ENCODE peak calls at places on chromosomes 3 and 15, in six cellular contexts. W, X, T, G, H and K are unnamed samples. For H3K4me1, the result is how much of the 10 kb centered on the place peaks cover.

GRCh38 chr3:57999423-58000115 is 8.7 kb upstream of the FLNB start:
- DNase-seq in W (no peak), X (no peak), T (no peak), G (no peak), H (no peak), K (no peak)

GRCh38 chr3:171461087-171461917 is 1.1 kb upstream of the TNIK start:
- DNase-seq in W (peak), X (no peak), T (peak), G (no peak), H (no peak), K (peak)

GRCh38 chr3:45048244-45048643 is 22.1 kb downstream of the CLEC3B start:
- DNase-seq in W (peak), X (no peak), T (no peak), G (no peak), H (no peak), K (no peak)

GRCh38 chr3:20836801-20837200 is 650.8 kb upstream of the SGO1 start:
- DNase-seq in W (no peak), X (no peak), T (no peak), G (no peak), H (no peak), K (no peak)

GRCh38 chr15:66698318-66698961 is 3.6 kb upstream of the SMAD6 start:
- DNase-seq in W (peak), X (peak), T (no peak), G (no peak), H (peak), K (peak)

GRCh38 chr3:50322386-50323091 is at the start of gene HYAL2:
- DNase-seq in W (no peak), X (peak), T (no peak), G (no peak), H (peak), K (peak)

GRCh38 chr3:193970773-193971206 is 165.2 kb upstream of the HES1 start:
- DNase-seq in W (no peak), X (no peak), T (no peak), G (no peak), H (no peak), K (no peak)

GRCh38 chr3:17103579-17103978 is 218.8 kb downstream of the PLCL2 start:
- DNase-seq in W (no peak), X (no peak), T (no peak), G (no peak), H (no peak), K (no peak)

GRCh38 chr3:44992555-44993470 is 16.8 kb downstream of the EXOSC7 start:
- DNase-seq in W (no peak), X (no peak), T (no peak), G (no peak), H (no peak), K (no peak)

GRCh38 chr3:72887378-72887722 is 496 bp upstream of the GXYLT2 start:
- DNase-seq in W (no peak), X (no peak), T (no peak), G (no peak), H (no peak), K (no peak)

GRCh38 chr15:31130576-31131237 is 29.2 kb upstream of the TRPM1 start:
- DNase-seq in W (peak), X (no peak), T (no peak), G (no peak), H (no peak), K (no peak)

GRCh38 chr3:37271636-37272035 is 97.3 kb upstream of the LRRFIP2 start:
- DNase-seq in W (no peak), X (no peak), T (no peak), G (no peak), H (no peak), K (no peak)

GRCh38 chr15:71146597-71146996 is 31.3 kb downstream of the THSD4 start:
- DNase-seq in W (no peak), X (no peak), T (no peak), G (no peak), H (no peak), K (no peak)

GRCh38 chr15:78088773-78089080 is 3.6 kb upstream of the SH2D7 start:
- DNase-seq in W (no peak), X (no peak), T (no peak), G (no peak), H (no peak), K (no peak)

GRCh38 chr15:65336767-65337435 is 32.4 kb downstream of the RNU5B-1 start:
- DNase-seq in W (no peak), X (no peak), T (no peak), G (no peak), H (no peak), K (no peak)

GRCh38 chr3:188092648-188093047 is 61.3 kb upstream of the LPP start:
- DNase-seq in W (peak), X (no peak), T (no peak), G (no peak), H (no peak), K (peak)

GRCh38 chr3:65194044-65194714 is 506.4 kb upstream of the ADAMTS9 start:
- DNase-seq in W (no peak), X (no peak), T (no peak), G (no peak), H (no peak), K (no peak)

GRCh38 chr15:25089577-25089976 is 134.8 kb downstream of the SNRPN start:
- DNase-seq in W (no peak), X (no peak), T (no peak), G (peak), H (no peak), K (no peak)

GRCh38 chr15:79887517-79887916 is 9.3 kb downstream of the MTHFS start:
- DNase-seq in W (peak), X (no peak), T (no peak), G (no peak), H (no peak), K (no peak)

GRCh38 chr3:188349276-188349962 is 195.5 kb downstream of the LPP start:
- DNase-seq in W (no peak), X (peak), T (no peak), G (no peak), H (no peak), K (no peak)

GRCh38 chr15:66815322-66815721 is 113.3 kb downstream of the SMAD6 start:
- DNase-seq in W (peak), X (no peak), T (no peak), G (no peak), H (no peak), K (no peak)

GRCh38 chr15:47514251-47514652 is 203.1 kb upstream of the SEMA6D start:
- DNase-seq in W (peak), X (no peak), T (no peak), G (no peak), H (no peak), K (no peak)

GRCh38 chr15:56965614-56966013 is 47.2 kb downstream of the TCF12 start:
- DNase-seq in W (no peak), X (no peak), T (no peak), G (no peak), H (no peak), K (no peak)

GRCh38 chr3:4643904-4644547 is 150.9 kb downstream of the ITPR1 start:
- DNase-seq in W (no peak), X (no peak), T (no peak), G (no peak), H (no peak), K (peak)

GRCh38 chr3:65685621-65686020 is 353.1 kb downstream of the MAGI1 start:
- DNase-seq in W (peak), X (no peak), T (no peak), G (no peak), H (peak), K (peak)

GRCh38 chr3:58526124-58526957 is 10.6 kb downstream of the ACOX2 start:
- DNase-seq in W (peak), X (no peak), T (no peak), G (no peak), H (no peak), K (no peak)

GRCh38 chr3:30193625-30194044 is 412.8 kb upstream of the TGFBR2 start:
- DNase-seq in W (no peak), X (no peak), T (no peak), G (no peak), H (no peak), K (no peak)

GRCh38 chr3:4729061-4729973 is 236.2 kb downstream of the ITPR1 start:
- DNase-seq in W (no peak), X (no peak), T (no peak), G (no peak), H (no peak), K (no peak)

GRCh38 chr3:128492353-128493220 is at the start of gene GATA2:
- DNase-seq in W (no peak), X (no peak), T (no peak), G (peak), H (no peak), K (peak)

GRCh38 chr15:77503240-77503639 is 82.6 kb downstream of the HMG20A start:
- DNase-seq in W (no peak), X (no peak), T (no peak), G (no peak), H (no peak), K (no peak)

GRCh38 chr15:93302080-93302765 is 213.2 kb upstream of the RGMA start:
- DNase-seq in W (no peak), X (no peak), T (no peak), G (no peak), H (no peak), K (no peak)

DNA sequence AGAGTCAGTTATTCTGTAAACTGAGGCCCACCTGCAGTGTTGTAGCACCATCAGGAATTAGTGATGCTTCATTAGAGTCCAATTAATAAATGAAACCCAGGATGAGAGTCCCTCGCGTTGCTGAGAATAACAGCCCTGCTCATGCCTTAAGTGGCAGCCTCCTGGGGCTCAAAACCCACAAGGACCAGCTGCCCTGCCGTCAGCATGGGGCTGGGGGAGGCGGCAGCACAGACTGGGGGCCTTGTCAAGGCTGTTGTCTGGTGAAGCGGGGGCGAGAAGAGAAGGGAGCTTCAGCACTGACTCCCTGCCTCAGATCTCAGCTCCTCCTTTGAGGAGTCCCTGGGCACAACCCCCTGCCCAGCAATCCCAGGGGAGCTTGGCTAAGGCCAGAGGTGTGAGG is 21.0 kb downstream of the CCDC33 start:
- DNase-seq in W (no peak), X (no peak), T (no peak), G (no peak), H (no peak), K (no peak)
- H3K4me3 ChIP-seq in W (no peak), X (no peak), T (no peak), G (no peak), H (no peak), K (no peak)

DNA sequence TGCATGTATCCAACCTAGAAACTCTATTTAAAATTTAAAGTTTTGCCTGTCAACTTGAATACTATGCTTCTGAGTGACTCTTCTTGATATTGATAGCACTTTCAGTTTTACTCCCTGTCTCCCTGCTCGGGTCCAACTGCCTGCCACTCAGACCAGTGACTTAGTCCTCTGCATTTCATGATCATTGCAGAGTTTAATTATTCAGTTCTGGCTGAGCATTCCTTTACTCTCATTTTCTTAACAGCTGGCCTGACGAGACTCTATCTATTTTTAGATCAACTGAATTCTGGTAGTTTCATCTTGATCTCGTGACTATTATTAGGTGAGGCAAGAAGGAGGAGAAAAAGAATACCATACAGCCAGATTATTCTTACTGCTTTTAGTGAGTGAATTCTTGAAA is 617.4 kb downstream of the SI start:
- DNase-seq in W (no peak), X (no peak), T (no peak), G (no peak), H (no peak), K (no peak)
- H3K4me1 ChIP-seq in W (under half), X (under half), T (under half), G (under half), H (under half), K (under half)

GRCh38 chr3:195150194-195151118 is 120.5 kb downstream of the XXYLT1 start:
- DNase-seq in W (peak), X (peak), T (no peak), G (no peak), H (peak), K (peak)

GRCh38 chr3:195149292-195149691 is 121.7 kb downstream of the XXYLT1 start:
- DNase-seq in W (no peak), X (no peak), T (no peak), G (no peak), H (no peak), K (no peak)

GRCh38 chr3:195148553-195148952 is 122.4 kb downstream of the XXYLT1 start:
- DNase-seq in W (peak), X (no peak), T (no peak), G (no peak), H (no peak), K (no peak)

GRCh38 chr3:195151402-195151801 is 119.6 kb downstream of the XXYLT1 start:
- DNase-seq in W (no peak), X (no peak), T (no peak), G (no peak), H (no peak), K (no peak)

GRCh38 chr3:195147649-195148121 is 123.3 kb downstream of the XXYLT1 start:
- DNase-seq in W (peak), X (peak), T (no peak), G (no peak), H (no peak), K (no peak)
- TF ChIP-seq POLR2A in W (no peak), X (no peak), T (no peak), G (no peak), H (no peak), K (no peak)

DNA sequence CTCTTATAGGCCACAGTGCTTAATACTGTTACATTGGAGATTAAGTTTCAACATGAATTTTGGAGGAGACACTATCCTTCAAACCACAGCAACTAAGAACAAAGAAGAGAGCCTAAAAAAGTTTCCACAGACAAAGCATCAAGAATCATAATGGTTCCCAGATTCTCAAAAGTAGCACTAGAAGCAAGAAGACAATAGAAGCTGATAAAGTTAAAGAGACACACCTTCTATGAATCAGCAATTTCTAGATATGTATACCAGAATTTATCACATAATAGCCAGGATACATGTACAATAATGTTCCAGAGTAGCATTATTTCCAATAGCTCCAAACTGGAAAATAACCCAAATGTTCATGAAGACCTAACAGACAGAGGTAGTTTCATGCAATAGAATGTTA is 12.2 kb downstream of the NKIRAS1 start:
- DNase-seq in W (no peak), X (no peak), T (no peak), G (no peak), H (no peak), K (no peak)
- H3K4me3 ChIP-seq in W (no peak), X (no peak), T (no peak), G (no peak), H (no peak), K (no peak)

DNA sequence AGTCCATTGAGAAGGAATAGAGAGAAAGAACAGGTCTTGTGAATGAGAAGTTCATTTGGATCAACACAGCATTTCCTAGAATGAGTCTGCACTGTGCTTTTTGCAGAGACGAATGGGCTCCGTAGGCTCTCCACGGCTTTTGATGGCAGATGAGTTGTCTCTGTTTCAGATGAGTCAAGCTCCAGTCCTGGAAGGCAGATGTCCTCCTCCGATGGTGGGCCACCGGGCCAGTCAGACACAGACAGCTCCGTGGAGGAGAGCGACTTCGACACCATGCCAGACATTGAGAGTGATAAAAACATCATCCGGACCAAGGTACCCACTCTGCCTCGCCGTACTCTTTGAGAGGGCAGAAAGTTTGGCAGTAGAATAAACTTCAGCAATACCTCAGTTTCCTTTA is 70.5 kb downstream of the SIDT1 start:
- DNase-seq in W (no peak), X (no peak), T (no peak), G (no peak), H (no peak), K (no peak)
- H3K4me1 ChIP-seq in W (under half), X (under half), T (under half), G (under half), H (under half), K (under half)

DNA sequence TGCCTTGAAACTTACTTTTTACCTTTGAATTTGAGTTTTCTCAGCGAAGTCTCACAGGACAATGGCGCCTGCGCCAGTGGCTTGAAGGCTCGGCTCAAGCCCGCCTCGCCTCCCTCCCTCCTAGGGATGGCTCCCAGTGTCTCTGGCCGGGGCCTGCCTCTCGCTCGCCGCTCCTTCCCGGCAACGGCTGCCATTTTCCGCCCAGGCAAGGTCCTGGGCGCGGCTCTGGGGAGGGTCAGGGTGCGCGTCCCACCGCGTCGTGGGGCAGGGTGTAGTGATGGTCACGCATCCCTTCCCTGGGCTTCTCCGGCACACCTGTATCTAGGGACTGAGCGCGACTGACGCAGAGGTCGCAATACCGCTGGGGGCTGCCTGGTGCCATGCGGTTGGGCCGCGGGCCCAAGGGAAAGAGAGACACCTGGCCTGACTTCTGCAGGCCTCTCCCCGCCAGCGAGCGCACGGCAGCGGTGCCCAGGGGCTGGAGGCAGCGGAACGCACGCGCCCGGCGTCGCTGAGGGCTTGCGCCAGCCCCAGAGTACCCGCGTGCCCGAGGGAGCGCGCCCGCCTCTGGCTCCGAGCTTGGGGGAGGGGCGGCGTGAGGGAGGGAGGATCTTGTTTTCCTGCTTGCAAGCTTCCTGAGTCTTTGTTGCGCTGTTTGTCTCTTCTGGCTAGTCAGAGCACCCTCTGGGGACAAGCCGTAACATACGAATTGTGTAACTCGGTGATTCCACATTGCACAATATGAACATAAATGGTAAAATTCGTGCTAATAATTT is 20.7 kb upstream of the FEM1B start:
- DNase-seq in W (peak), X (peak), T (peak), G (peak), H (peak), K (peak)
- TF ChIP-seq POLR2A in W (no peak), X (no peak), T (peak), G (peak), H (peak), K (peak)